ENCODE peak calls at places on chromosomes 1 and 21, in seven cellular contexts. H is heart left ventricle, M is OCI-LY7, F is HCT116, K is adrenal gland, U is kidney, S is GM23338. V is an unnamed sample. For H3K4me1, the result is how much of the 10 kb centered on the place peaks cover.

GRCh38 chr1:32684167-32684811 is 18.3 kb downstream of the SYNC start:
- DNase-seq in H (peak), M (no peak), F (no peak), K (peak), U (peak), S (no peak), V (no peak)

GRCh38 chr1:178275553-178275952 is 181.6 kb downstream of the RASAL2 start:
- DNase-seq in H (no peak), M (no peak), F (no peak), K (no peak), U (no peak), S (no peak), V (no peak)

GRCh38 chr1:246930830-246931548 is 759 bp downstream of the AHCTF1 start:
- DNase-seq in H (peak), M (peak), F (no peak), K (peak), U (peak), S (peak), V (peak)

GRCh38 chr21:44407493-44407892 is 47.8 kb upstream of the LRRC3 start:
- DNase-seq in H (no peak), M (no peak), F (no peak), K (no peak), U (no peak), S (no peak), V (peak)

GRCh38 chr1:55474168-55474786 is 259.1 kb upstream of the USP24 start:
- DNase-seq in H (no peak), M (no peak), F (no peak), K (no peak), U (no peak), S (no peak), V (no peak)

GRCh38 chr1:230708631-230709580 is 5.0 kb downstream of the AGT start:
- DNase-seq in H (no peak), M (no peak), F (no peak), K (no peak), U (no peak), S (no peak), V (no peak)

GRCh38 chr21:39057121-39057520 is 126.1 kb downstream of the PSMG1 start:
- DNase-seq in H (no peak), M (no peak), F (no peak), K (no peak), U (no peak), S (no peak), V (no peak)

GRCh38 chr1:147683163-147683763 is 12.9 kb upstream of the ACP6 start:
- DNase-seq in H (no peak), M (no peak), F (no peak), K (no peak), U (no peak), S (no peak), V (no peak)

GRCh38 chr1:50949286-50949982 is 10.6 kb downstream of the FAF1 start:
- DNase-seq in H (no peak), M (no peak), F (no peak), K (no peak), U (no peak), S (no peak), V (no peak)

GRCh38 chr1:178254433-178254832 is 160.5 kb downstream of the RASAL2 start:
- DNase-seq in H (no peak), M (no peak), F (no peak), K (no peak), U (no peak), S (no peak), V (no peak)

GRCh38 chr1:91501527-91501859 is 842 bp downstream of the CDC7 start:
- DNase-seq in H (no peak), M (peak), F (no peak), K (peak), U (no peak), S (peak), V (no peak)

GRCh38 chr1:154730986-154731489 is 123.1 kb upstream of the ADAR start:
- DNase-seq in H (no peak), M (no peak), F (no peak), K (peak), U (no peak), S (peak), V (no peak)

GRCh38 chr1:111841189-111841588 is 85.5 kb downstream of the DDX20 start:
- DNase-seq in H (no peak), M (no peak), F (no peak), K (no peak), U (no peak), S (no peak), V (no peak)

GRCh38 chr21:10641107-10641506 is 119.7 kb downstream of the TPTE start:
- DNase-seq in H (no peak), M (no peak), F (no peak), K (no peak), U (peak), S (no peak), V (no peak)

GRCh38 chr1:89309828-89310227 is 37.2 kb upstream of the GBP5 start:
- DNase-seq in H (no peak), M (no peak), F (no peak), K (no peak), U (no peak), S (no peak), V (no peak)

GRCh38 chr1:67572594-67573221 is 112.3 kb upstream of the GADD45A start:
- DNase-seq in H (peak), M (no peak), F (no peak), K (no peak), U (peak), S (no peak), V (no peak)

GRCh38 chr1:3869751-3870301 is 12.6 kb downstream of the DFFB start:
- DNase-seq in H (no peak), M (no peak), F (no peak), K (no peak), U (no peak), S (peak), V (no peak)

GRCh38 chr21:41715649-41716321 is 51.1 kb downstream of the RIPK4 start:
- DNase-seq in H (no peak), M (no peak), F (no peak), K (no peak), U (no peak), S (peak), V (no peak)

GRCh38 chr1:228723287-228723686 is 12.0 kb upstream of the RHOU start:
- DNase-seq in H (no peak), M (no peak), F (no peak), K (no peak), U (no peak), S (peak), V (no peak)

GRCh38 chr1:30366914-30367313 is 356.5 kb downstream of the MATN1 start:
- DNase-seq in H (no peak), M (no peak), F (peak), K (no peak), U (no peak), S (peak), V (no peak)

GRCh38 chr1:167518331-167518700 is at the start of gene CD247:
- DNase-seq in H (no peak), M (peak), F (no peak), K (no peak), U (no peak), S (no peak), V (no peak)

GRCh38 chr1:45685308-45686080 is 839 bp downstream of the GPBP1L1 start:
- DNase-seq in H (no peak), M (peak), F (no peak), K (no peak), U (no peak), S (peak), V (no peak)

GRCh38 chr1:201015551-201016091 is 7.9 kb downstream of the KIF21B start:
- DNase-seq in H (no peak), M (peak), F (no peak), K (no peak), U (peak), S (no peak), V (no peak)

DNA sequence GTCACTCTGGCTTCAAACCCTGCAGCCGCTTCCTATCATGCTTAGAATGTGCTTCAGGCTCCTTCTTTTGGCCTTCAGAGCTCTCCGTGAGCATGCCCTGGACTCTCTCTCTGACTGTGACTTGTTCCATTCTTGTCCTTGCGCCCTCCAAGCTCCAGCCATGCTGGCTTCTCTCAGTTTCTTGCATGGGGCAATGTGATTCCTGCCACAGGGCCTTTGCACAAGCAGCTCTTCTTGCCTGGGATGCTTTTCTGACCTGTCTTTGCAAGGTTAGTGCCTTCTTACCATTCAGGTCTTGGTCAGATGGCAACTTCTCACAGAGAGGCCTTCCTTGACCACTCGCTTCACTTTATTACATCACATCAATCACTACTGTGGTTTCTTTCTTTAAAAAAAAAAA is 66.1 kb downstream of the NFASC start:
- DNase-seq in H (no peak), M (no peak), F (no peak), K (no peak), U (no peak), S (no peak), V (no peak)
- H3K4me3 ChIP-seq in H (no peak), M (no peak), F (no peak), K (no peak), U (no peak), S (no peak), V (no peak)

DNA sequence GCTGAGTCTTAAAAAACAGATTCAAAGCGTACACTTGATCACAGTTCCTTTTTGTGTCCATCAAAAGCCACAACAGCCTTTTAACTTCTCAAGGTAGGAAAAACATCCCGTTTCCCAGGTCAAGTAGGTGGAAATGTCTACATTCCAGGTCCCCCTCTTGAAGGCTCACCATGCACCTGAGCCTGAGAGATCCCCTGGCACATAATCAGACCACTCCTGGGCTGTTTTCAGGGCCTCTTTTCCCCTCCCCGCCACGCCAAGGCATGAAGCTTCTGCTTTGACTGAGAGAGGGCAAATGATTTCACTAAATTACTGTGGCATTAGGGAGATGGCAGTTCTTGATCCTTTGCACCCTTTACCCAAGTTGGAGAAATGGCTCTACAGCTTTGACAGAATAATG is 21.7 kb downstream of the CNN3 start:
- DNase-seq in H (no peak), M (no peak), F (no peak), K (no peak), U (no peak), S (no peak), V (no peak)
- H3K4me1 ChIP-seq in H (under half), M (under half), F (under half), K (under half), U (under half), S (under half), V (half or more)

GRCh38 chr1:115838805-115839705 is 1.9 kb downstream of the NHLH2 start:
- DNase-seq in H (no peak), M (no peak), F (no peak), K (no peak), U (peak), S (peak), V (no peak)
- H3K4me3 ChIP-seq in H (peak), M (no peak), F (no peak), K (no peak), U (no peak), S (peak), V (peak)

GRCh38 chr1:40038693-40039092 is 1.8 kb upstream of the CAP1 start:
- DNase-seq in H (no peak), M (peak), F (no peak), K (no peak), U (no peak), S (no peak), V (no peak)
- H3K4me1 ChIP-seq in H (under half), M (half or more), F (under half), K (under half), U (under half), S (under half), V (under half)

DNA sequence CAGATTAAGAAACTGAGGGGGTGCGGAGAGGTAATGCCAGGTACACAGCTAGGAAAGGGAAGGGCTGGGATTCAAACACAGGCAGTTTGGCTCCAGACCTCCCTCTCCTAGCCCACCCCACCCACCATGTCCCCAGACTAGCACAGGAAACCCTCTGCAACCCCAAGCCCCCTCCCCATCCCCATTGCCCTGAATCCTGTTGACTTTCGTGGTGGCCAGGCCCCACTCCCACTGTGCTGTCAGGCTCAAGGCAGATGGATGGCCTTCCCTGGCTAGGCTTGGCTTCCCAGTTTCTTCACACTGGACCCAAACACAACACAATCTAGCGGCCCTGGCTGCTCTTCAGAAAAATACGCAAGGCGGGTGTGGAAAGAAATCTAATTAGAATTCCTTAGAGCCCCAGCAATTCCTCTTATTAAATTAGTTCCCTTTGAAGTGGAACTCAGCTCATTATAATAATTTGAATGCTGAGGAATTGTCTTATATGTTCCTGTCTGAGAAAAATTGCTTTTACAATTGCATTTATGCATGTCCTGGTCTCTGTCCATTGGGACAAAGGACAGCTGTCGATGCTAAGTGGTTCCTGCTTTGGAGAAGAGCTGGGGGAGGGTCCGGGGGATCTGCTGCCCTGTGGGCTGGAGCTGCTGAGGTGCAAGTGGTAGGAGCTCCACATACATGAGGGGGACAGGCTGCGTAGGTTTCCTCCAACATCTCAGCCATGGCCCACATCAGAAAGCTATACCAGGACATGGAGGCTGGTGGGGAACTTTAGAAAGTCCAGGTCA is 97.3 kb downstream of the SYF2 start:
- DNase-seq in H (no peak), M (no peak), F (no peak), K (no peak), U (no peak), S (no peak), V (no peak)
- H3K4me3 ChIP-seq in H (no peak), M (no peak), F (no peak), K (no peak), U (no peak), S (no peak), V (no peak)

DNA sequence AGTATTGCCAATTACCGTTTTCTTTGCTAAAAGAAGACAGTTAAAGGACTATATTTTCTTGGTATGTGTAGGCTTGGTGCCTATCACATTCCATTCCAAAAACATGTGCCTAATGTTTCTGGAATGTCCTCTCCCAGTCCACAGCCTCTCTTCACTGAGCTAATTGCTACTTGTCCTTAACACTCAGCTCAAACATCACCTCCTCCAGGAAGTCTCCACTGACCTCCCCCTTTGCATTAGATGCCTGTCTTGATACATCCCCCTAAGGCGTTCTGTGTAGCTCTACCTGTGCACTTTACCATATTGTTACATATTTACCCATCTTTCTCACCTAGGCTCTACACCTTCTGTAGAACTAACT is 195.6 kb upstream of the CAMK1G start:
- DNase-seq in H (no peak), M (no peak), F (no peak), K (no peak), U (no peak), S (no peak), V (no peak)
- H3K4me1 ChIP-seq in H (under half), M (under half), F (under half), K (under half), U (under half), S (under half), V (under half)

GRCh38 chr1:179707406-179707805 is 35.7 kb upstream of the FAM163A start:
- DNase-seq in H (no peak), M (no peak), F (no peak), K (no peak), U (no peak), S (no peak), V (no peak)

GRCh38 chr1:179706339-179706941 is 36.7 kb upstream of the FAM163A start:
- DNase-seq in H (peak), M (peak), F (peak), K (peak), U (no peak), S (peak), V (peak)

GRCh38 chr1:179714159-179714558 is 28.9 kb upstream of the FAM163A start:
- DNase-seq in H (no peak), M (no peak), F (no peak), K (no peak), U (no peak), S (no peak), V (no peak)

GRCh38 chr1:179708434-179709195 is 34.5 kb upstream of the FAM163A start:
- DNase-seq in H (no peak), M (no peak), F (no peak), K (no peak), U (no peak), S (no peak), V (no peak)

DNA sequence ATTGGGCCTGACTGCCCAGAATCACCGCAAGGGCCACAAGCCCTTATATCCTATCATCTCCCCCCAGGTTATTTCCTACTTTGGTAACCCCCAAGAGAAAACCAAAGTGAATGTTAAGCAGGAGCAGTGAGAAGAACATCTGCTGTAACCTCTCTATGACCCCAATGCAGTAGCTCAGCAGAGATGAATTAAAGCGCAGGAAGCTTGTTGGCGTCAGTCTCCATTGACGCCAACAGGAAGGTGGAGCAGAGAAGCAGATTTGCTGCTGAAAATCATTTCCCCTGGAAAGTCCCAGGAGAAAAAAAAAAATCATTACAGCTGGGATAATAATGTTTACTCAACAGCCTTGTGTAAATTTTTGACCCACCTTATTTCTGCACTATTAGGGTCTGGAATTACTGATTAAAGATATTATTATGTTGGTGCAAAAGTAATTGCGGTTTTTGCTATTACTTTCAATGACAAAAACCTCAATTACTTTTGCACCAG is 33.2 kb upstream of the FAM163A start:
- DNase-seq in H (peak), M (peak), F (no peak), K (peak), U (no peak), S (no peak), V (no peak)
- H3K4me3 ChIP-seq in H (no peak), M (no peak), F (no peak), K (no peak), U (no peak), S (no peak), V (no peak)

V was measured in SJSA1.